ENCODE peak calls at places on chromosome 6, in four cellular contexts. One of them, this sample, is unnamed.

GRCh38 chr6:54419885-54420284 is 111.6 kb downstream of the TINAG start:
- DNase-seq in H1: no peak
- DNase-seq in HepG2: no peak
- DNase-seq in GM12878: no peak
- DNase-seq in this sample: no peak

GRCh38 chr6:38117281-38117680 is 297.8 kb downstream of the ZFAND3 start:
- DNase-seq in HepG2: no peak
- DNase-seq in H1: no peak
- DNase-seq in GM12878: no peak
- DNase-seq in this sample: no peak

GRCh38 chr6:42118162-42119001 is 24.0 kb downstream of the C6orf132 start:
- DNase-seq in GM12878: no peak
- DNase-seq in H1: no peak
- DNase-seq in HepG2: peak
- DNase-seq in this sample: no peak

GRCh38 chr6:79436232-79436631 is 101.0 kb downstream of the LCA5 start:
- DNase-seq in GM12878: no peak
- DNase-seq in HepG2: no peak
- DNase-seq in H1: no peak
- DNase-seq in this sample: no peak

GRCh38 chr6:80508885-80509630 is 402.6 kb downstream of the BCKDHB start:
- DNase-seq in HepG2: peak
- DNase-seq in H1: no peak
- DNase-seq in GM12878: no peak
- DNase-seq in this sample: no peak

GRCh38 chr6:132062626-132063025 is 111.5 kb upstream of the CCN2 start:
- DNase-seq in GM12878: no peak
- DNase-seq in HepG2: no peak
- DNase-seq in H1: no peak
- DNase-seq in this sample: no peak

GRCh38 chr6:13275435-13275989 is 52.8 kb downstream of the TBC1D7 start:
- DNase-seq in HepG2: no peak
- DNase-seq in H1: no peak
- DNase-seq in GM12878: no peak
- DNase-seq in this sample: no peak

GRCh38 chr6:69771158-69771906 is 25.5 kb downstream of the LMBRD1 start:
- DNase-seq in HepG2: no peak
- DNase-seq in GM12878: no peak
- DNase-seq in H1: no peak
- DNase-seq in this sample: no peak

GRCh38 chr6:36266913-36267644 is 2.8 kb upstream of the PNPLA1 start:
- DNase-seq in GM12878: no peak
- DNase-seq in HepG2: no peak
- DNase-seq in H1: no peak
- DNase-seq in this sample: no peak

GRCh38 chr6:169839029-169839481 is 87.6 kb downstream of the ERMARD start:
- DNase-seq in H1: peak
- DNase-seq in GM12878: no peak
- DNase-seq in HepG2: no peak
- DNase-seq in this sample: no peak

GRCh38 chr6:148892247-148892646 is 145.4 kb downstream of the UST start:
- DNase-seq in GM12878: no peak
- DNase-seq in HepG2: no peak
- DNase-seq in H1: no peak
- DNase-seq in this sample: no peak

GRCh38 chr6:148521586-148521985 is 178.9 kb downstream of the SASH1 start:
- DNase-seq in GM12878: no peak
- DNase-seq in H1: no peak
- DNase-seq in HepG2: no peak
- DNase-seq in this sample: no peak

GRCh38 chr6:41650120-41650519 is 11.9 kb downstream of the MDFI start:
- DNase-seq in H1: no peak
- DNase-seq in GM12878: no peak
- DNase-seq in HepG2: no peak
- DNase-seq in this sample: no peak

GRCh38 chr6:121951918-121952379 is 447.5 kb upstream of the HSF2 start:
- DNase-seq in HepG2: no peak
- DNase-seq in GM12878: no peak
- DNase-seq in H1: no peak
- DNase-seq in this sample: no peak
- TF ChIP-seq SUZ12 in HepG2: no peak
- TF ChIP-seq SUZ12 in GM12878: no peak
- TF ChIP-seq SUZ12 in H1: no peak
- TF ChIP-seq SUZ12 in this sample: no peak

GRCh38 chr6:88761237-88762031 is 202.0 kb downstream of the RNGTT start:
- DNase-seq in HepG2: no peak
- DNase-seq in GM12878: peak
- DNase-seq in H1: no peak
- DNase-seq in this sample: no peak
- TF ChIP-seq YY1 in HepG2: no peak
- TF ChIP-seq YY1 in GM12878: no peak
- TF ChIP-seq YY1 in H1: no peak
- TF ChIP-seq YY1 in this sample: no peak

GRCh38 chr6:159267165-159267564 is 98.0 kb downstream of the FNDC1 start:
- DNase-seq in GM12878: no peak
- DNase-seq in HepG2: no peak
- DNase-seq in H1: peak
- DNase-seq in this sample: no peak
- TF ChIP-seq SUZ12 in GM12878: no peak
- TF ChIP-seq SUZ12 in HepG2: no peak
- TF ChIP-seq SUZ12 in H1: no peak
- TF ChIP-seq SUZ12 in this sample: no peak

GRCh38 chr6:157527471-157527907 is 146.5 kb downstream of the ZDHHC14 start:
- DNase-seq in H1: no peak
- DNase-seq in HepG2: no peak
- DNase-seq in GM12878: peak
- DNase-seq in this sample: no peak

GRCh38 chr6:157529654-157530039 is 148.7 kb downstream of the ZDHHC14 start:
- DNase-seq in H1: no peak
- DNase-seq in GM12878: no peak
- DNase-seq in HepG2: no peak
- DNase-seq in this sample: no peak

GRCh38 chr6:157530126-157530525 is 149.1 kb downstream of the ZDHHC14 start:
- DNase-seq in GM12878: no peak
- DNase-seq in H1: no peak
- DNase-seq in HepG2: no peak
- DNase-seq in this sample: no peak

GRCh38 chr6:157530724-157531168 is 149.8 kb downstream of the ZDHHC14 start:
- DNase-seq in GM12878: no peak
- DNase-seq in HepG2: no peak
- DNase-seq in H1: no peak
- DNase-seq in this sample: no peak

GRCh38 chr6:157528931-157529653 is 148.1 kb downstream of the ZDHHC14 start:
- DNase-seq in H1: no peak
- DNase-seq in GM12878: no peak
- DNase-seq in HepG2: peak
- DNase-seq in this sample: no peak
- TF ChIP-seq YY1 in H1: no peak
- TF ChIP-seq YY1 in GM12878: no peak
- TF ChIP-seq YY1 in HepG2: no peak
- TF ChIP-seq YY1 in this sample: no peak

This sample was measured in NT2/D1.